ENCODE peak calls at places on chromosomes 16 and 17, in four cellular contexts. C is NCI-H1105, J is NCI-H510A treated with DMSO at 0.1 percent for 48 hours, R is GM04503. A is an unnamed sample.

GRCh38 chr16:89374393-89374948 is 115.9 kb downstream of the ANKRD11 start:
- DNase-seq in C (no peak), J (peak), R (no peak), A (no peak)

GRCh38 chr17:13807103-13807502 is 205.4 kb upstream of the HS3ST3A1 start:
- DNase-seq in C (no peak), J (no peak), R (no peak), A (no peak)

GRCh38 chr17:35242158-35242804 is 591 bp upstream of the SLFN5 start:
- DNase-seq in C (peak), J (peak), R (no peak), A (peak)

GRCh38 chr17:17849863-17850373 is 13.1 kb upstream of the SREBF1 start:
- DNase-seq in C (no peak), J (peak), R (no peak), A (peak)

GRCh38 chr17:81097134-81097942 is 62.4 kb downstream of the BAIAP2 start:
- DNase-seq in C (no peak), J (no peak), R (peak), A (peak)

GRCh38 chr17:27804113-27804512 is 3.8 kb upstream of the NOS2 start:
- DNase-seq in C (no peak), J (no peak), R (no peak), A (no peak)

GRCh38 chr16:89700649-89701424 is 668 bp downstream of the SPATA2L start:
- DNase-seq in C (peak), J (no peak), R (no peak), A (peak)

GRCh38 chr17:34781071-34781470 is 180.2 kb downstream of the CCT6B start:
- DNase-seq in C (no peak), J (no peak), R (no peak), A (no peak)

GRCh38 chr17:15081008-15081407 is 184.1 kb downstream of the PMP22 start:
- DNase-seq in C (no peak), J (no peak), R (no peak), A (no peak)

GRCh38 chr16:80460004-80460403 is 80.8 kb upstream of the DYNLRB2 start:
- DNase-seq in C (no peak), J (no peak), R (no peak), A (no peak)

GRCh38 chr17:48961516-48962233 is 6.7 kb downstream of the GIP start:
- DNase-seq in C (no peak), J (no peak), R (peak), A (peak)

GRCh38 chr17:19573075-19573474 is 39.4 kb downstream of the SLC47A1 start:
- DNase-seq in C (no peak), J (no peak), R (no peak), A (no peak)

GRCh38 chr17:82204831-82205719 is 7.6 kb downstream of the CCDC57 start:
- DNase-seq in C (no peak), J (no peak), R (no peak), A (peak)

GRCh38 chr17:15973016-15973415 is 26.5 kb downstream of the ZSWIM7 start:
- DNase-seq in C (no peak), J (no peak), R (no peak), A (no peak)

GRCh38 chr17:57577751-57578607 is 167.1 kb downstream of the CCDC182 start:
- DNase-seq in C (peak), J (peak), R (peak), A (no peak)

GRCh38 chr17:76383645-76384221 is 676 bp upstream of the SPHK1 start:
- DNase-seq in C (no peak), J (no peak), R (no peak), A (peak)

GRCh38 chr17:75876190-75876937 is 2.0 kb downstream of the TRIM47 start:
- DNase-seq in C (no peak), J (peak), R (no peak), A (peak)

GRCh38 chr17:17538417-17539391 is 42.5 kb upstream of the RASD1 start:
- DNase-seq in C (peak), J (peak), R (no peak), A (no peak)

GRCh38 chr17:2175294-2175628 is 120.4 kb downstream of the HIC1 start:
- DNase-seq in C (no peak), J (no peak), R (no peak), A (no peak)

GRCh38 chr17:38403491-38403890 is 24.8 kb upstream of the ARHGAP23 start:
- DNase-seq in C (no peak), J (peak), R (no peak), A (no peak)